ENCODE peak calls at places on chromosomes 11 and 22, in four cellular contexts. N is H1, S is HepG2, T is GM12878. K is an unnamed sample.

GRCh38 chr11:102268083-102268984 is 49.0 kb upstream of the BIRC3 start:
- DNase-seq in N (peak), S (peak), T (peak), K (peak)

GRCh38 chr22:45889093-45889538 is 87.8 kb downstream of the WNT7B start:
- DNase-seq in N (no peak), S (no peak), T (no peak), K (no peak)

GRCh38 chr11:62896049-62896448 is 15.4 kb downstream of the SLC3A2 start:
- DNase-seq in N (no peak), S (no peak), T (no peak), K (no peak)

GRCh38 chr22:30891443-30891755 is 77.2 kb downstream of the MORC2 start:
- DNase-seq in N (no peak), S (no peak), T (no peak), K (no peak)

GRCh38 chr11:35275808-35276170 is 136.8 kb downstream of the CD44 start:
- DNase-seq in N (no peak), S (no peak), T (no peak), K (no peak)

GRCh38 chr11:120392791-120393190 is 56.6 kb downstream of the ARHGEF12 start:
- DNase-seq in N (no peak), S (no peak), T (no peak), K (no peak)

GRCh38 chr11:120068114-120068573 is 69.8 kb downstream of the TRIM29 start:
- DNase-seq in N (peak), S (no peak), T (no peak), K (no peak)

GRCh38 chr11:70625051-70625450 is 226.7 kb downstream of the CTTN start:
- DNase-seq in N (no peak), S (no peak), T (no peak), K (no peak)

GRCh38 chr11:21963013-21963412 is 229.9 kb upstream of the ANO5 start:
- DNase-seq in N (no peak), S (no peak), T (peak), K (no peak)

GRCh38 chr11:119976805-119977583 is 160.9 kb downstream of the TRIM29 start:
- DNase-seq in N (no peak), S (no peak), T (no peak), K (no peak)

GRCh38 chr11:119625206-119625988 is 103.6 kb downstream of the NECTIN1 start:
- DNase-seq in N (no peak), S (no peak), T (no peak), K (no peak)

GRCh38 chr22:48495751-48496080 is 1332.0 kb downstream of the BRD1 start:
- DNase-seq in N (no peak), S (no peak), T (no peak), K (no peak)

GRCh38 chr11:121152764-121153163 is 51.7 kb downstream of the TECTA start:
- DNase-seq in N (no peak), S (no peak), T (no peak), K (no peak)

GRCh38 chr11:129302386-129303101 is 73.1 kb upstream of the BARX2 start:
- DNase-seq in N (no peak), S (no peak), T (no peak), K (no peak)

GRCh38 chr22:44811141-44811540 is 58.8 kb downstream of the ARHGAP8 start:
- DNase-seq in N (no peak), S (no peak), T (no peak), K (no peak)

GRCh38 chr11:134405436-134405835 is 6.6 kb downstream of the B3GAT1 start:
- DNase-seq in N (no peak), S (no peak), T (no peak), K (no peak)

DNA sequence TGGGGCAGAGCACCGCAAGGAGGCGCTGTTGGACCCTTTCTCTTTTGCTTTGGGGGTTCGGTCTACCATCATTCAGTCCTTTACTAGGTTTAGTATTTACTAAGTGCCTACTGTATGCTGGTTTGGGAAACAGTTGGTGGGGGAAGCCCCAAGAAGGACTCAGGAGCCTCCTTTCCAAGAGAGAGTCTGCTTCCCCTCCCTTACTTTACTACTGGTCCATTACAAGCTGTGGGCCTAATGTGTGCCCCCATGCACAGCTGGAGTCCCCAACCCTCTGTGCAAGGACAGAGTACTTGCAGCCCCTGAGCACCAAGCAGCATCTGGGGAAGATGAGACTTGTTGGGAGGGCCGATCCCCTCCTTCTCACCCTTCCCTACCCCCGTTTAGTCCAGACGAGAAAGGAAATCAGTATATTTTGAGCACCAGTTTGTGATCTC is 876 bp upstream of the UBE2L6 start:
- DNase-seq in N (peak), S (peak), T (peak), K (peak)
- TF ChIP-seq YY1 in N (peak), S (no peak), T (peak), K (no peak)

GRCh38 chr22:19096555-19096954 is 25.7 kb downstream of the DGCR2 start:
- DNase-seq in N (no peak), S (no peak), T (no peak), K (no peak)
- TF ChIP-seq SUZ12 in N (no peak), S (no peak), T (no peak), K (no peak)

DNA sequence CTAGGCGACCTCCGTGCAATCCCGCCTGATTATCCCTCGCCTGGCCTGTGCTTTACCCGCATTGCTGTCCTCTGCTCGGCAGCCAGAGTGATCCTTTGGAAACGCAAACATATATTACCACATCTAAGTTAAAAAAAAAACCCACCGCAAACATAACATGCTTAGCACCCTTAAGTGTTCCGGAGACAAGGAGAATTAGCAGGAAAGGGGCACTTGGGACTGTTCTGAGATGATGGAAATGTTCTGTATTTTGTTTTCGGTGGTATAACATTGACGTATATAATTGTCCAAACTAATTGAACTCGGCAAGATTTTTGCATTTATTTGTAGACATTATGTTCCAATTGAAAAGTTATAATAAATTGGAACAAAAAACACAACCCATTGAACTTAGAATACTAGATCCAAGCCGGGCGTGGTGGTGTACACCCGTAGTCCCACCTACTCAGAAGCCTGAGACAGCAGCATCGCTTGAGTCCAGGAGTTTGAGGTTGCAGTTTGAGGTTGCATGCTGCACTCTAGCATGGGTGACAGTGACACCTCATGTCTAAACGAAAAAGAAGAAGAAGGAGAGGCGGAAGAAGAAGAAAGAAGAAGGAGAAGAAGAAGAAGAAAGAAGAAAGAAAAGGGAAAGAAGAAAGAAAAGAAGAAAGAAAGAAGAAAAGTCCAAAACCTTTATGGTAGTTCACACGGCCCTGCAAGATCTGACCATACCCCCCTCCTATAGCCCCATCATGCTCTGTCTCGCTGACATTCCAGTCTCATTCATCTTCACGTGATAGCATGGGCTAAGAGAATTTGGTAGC is 604 bp upstream of the POLR3H start:
- DNase-seq in N (no peak), S (no peak), T (no peak), K (no peak)
- H3K4me3 ChIP-seq in N (no peak), S (no peak), T (peak), K (peak)

GRCh38 chr11:46120361-46120710 is 918 bp downstream of the PHF21A start:
- DNase-seq in N (no peak), S (no peak), T (no peak), K (no peak)
- TF ChIP-seq YY1 in N (no peak), S (no peak), T (no peak), K (no peak)

GRCh38 chr11:68441466-68442230 is 18.9 kb upstream of the PPP6R3 start:
- DNase-seq in N (no peak), S (no peak), T (no peak), K (no peak)
- TF ChIP-seq SUZ12 in N (no peak), S (no peak), T (no peak), K (no peak)

K was measured in NT2/D1.